ENCODE peak calls at places on chromosome 13, in six cellular contexts. One of them, this sample, is unnamed.

GRCh38 chr13:98019186-98019585 is 65.7 kb downstream of the IPO5 start:
- DNase-seq in IMR-90: no peak
- DNase-seq in mesenchymal stem cell: no peak
- DNase-seq in neuronal stem cell: no peak
- DNase-seq in trophoblast cell: no peak
- DNase-seq in H1: no peak
- DNase-seq in this sample: no peak

GRCh38 chr13:95129004-95129403 is 172.2 kb downstream of the ABCC4 start:
- DNase-seq in IMR-90: no peak
- DNase-seq in mesenchymal stem cell: no peak
- DNase-seq in neuronal stem cell: no peak
- DNase-seq in trophoblast cell: no peak
- DNase-seq in H1: no peak
- DNase-seq in this sample: no peak

GRCh38 chr13:78409172-78409571 is 194.2 kb downstream of the POU4F1 start:
- DNase-seq in IMR-90: no peak
- DNase-seq in mesenchymal stem cell: no peak
- DNase-seq in neuronal stem cell: no peak
- DNase-seq in trophoblast cell: no peak
- DNase-seq in H1: no peak
- DNase-seq in this sample: no peak

GRCh38 chr13:94706854-94707399 is 5.4 kb downstream of the SOX21 start:
- DNase-seq in IMR-90: no peak
- DNase-seq in mesenchymal stem cell: peak; percentile 15
- DNase-seq in neuronal stem cell: peak; percentile 97
- DNase-seq in trophoblast cell: no peak
- DNase-seq in H1: no peak
- DNase-seq in this sample: no peak

GRCh38 chr13:35512271-35512920 is 35.9 kb upstream of the MAB21L1 start:
- DNase-seq in IMR-90: peak; percentile 90
- DNase-seq in mesenchymal stem cell: peak; percentile 9
- DNase-seq in neuronal stem cell: no peak
- DNase-seq in trophoblast cell: no peak
- DNase-seq in H1: no peak
- DNase-seq in this sample: no peak

GRCh38 chr13:103525530-103525929 is 459.3 kb upstream of the SLC10A2 start:
- DNase-seq in IMR-90: no peak
- DNase-seq in mesenchymal stem cell: no peak
- DNase-seq in neuronal stem cell: no peak
- DNase-seq in trophoblast cell: no peak
- DNase-seq in H1: no peak
- DNase-seq in this sample: no peak

GRCh38 chr13:68056816-68057710 is 826.9 kb upstream of the PCDH9 start:
- DNase-seq in IMR-90: peak; percentile 1
- DNase-seq in mesenchymal stem cell: peak; percentile 77
- DNase-seq in neuronal stem cell: no peak
- DNase-seq in trophoblast cell: no peak
- DNase-seq in H1: no peak
- DNase-seq in this sample: no peak

GRCh38 chr13:113918580-113918979 is 54.7 kb upstream of the GAS6 start:
- DNase-seq in IMR-90: no peak
- DNase-seq in mesenchymal stem cell: no peak
- DNase-seq in neuronal stem cell: no peak
- DNase-seq in trophoblast cell: no peak
- DNase-seq in H1: peak; percentile 30
- DNase-seq in this sample: peak; percentile 20

GRCh38 chr13:26061947-26062346 is 10.1 kb upstream of the SHISA2 start:
- DNase-seq in IMR-90: peak; percentile 61
- DNase-seq in mesenchymal stem cell: peak; percentile 92
- DNase-seq in neuronal stem cell: no peak
- DNase-seq in trophoblast cell: no peak
- DNase-seq in H1: no peak
- DNase-seq in this sample: no peak

GRCh38 chr13:49560270-49561063 is 24.9 kb downstream of the RCBTB1 start:
- DNase-seq in IMR-90: peak; percentile 79
- DNase-seq in mesenchymal stem cell: peak; percentile 67
- DNase-seq in neuronal stem cell: no peak
- DNase-seq in trophoblast cell: peak; percentile 66
- DNase-seq in H1: no peak
- DNase-seq in this sample: no peak

GRCh38 chr13:19810151-19810550 is 27.4 kb upstream of the PSPC1 start:
- DNase-seq in IMR-90: no peak
- DNase-seq in mesenchymal stem cell: no peak
- DNase-seq in neuronal stem cell: no peak
- DNase-seq in trophoblast cell: peak; percentile 91
- DNase-seq in H1: no peak
- DNase-seq in this sample: no peak

GRCh38 chr13:28047784-28048388 is 52.5 kb downstream of the FLT3 start:
- DNase-seq in IMR-90: peak; percentile 79
- DNase-seq in mesenchymal stem cell: peak; percentile 53
- DNase-seq in neuronal stem cell: no peak
- DNase-seq in trophoblast cell: no peak
- DNase-seq in H1: no peak
- DNase-seq in this sample: no peak

GRCh38 chr13:50080158-50080855 is 65.1 kb downstream of the KCNRG start:
- DNase-seq in IMR-90: peak; percentile 52
- DNase-seq in mesenchymal stem cell: peak; percentile 77
- DNase-seq in neuronal stem cell: peak; percentile 11
- DNase-seq in trophoblast cell: no peak
- DNase-seq in H1: no peak
- DNase-seq in this sample: no peak

GRCh38 chr13:111209613-111210012 is 94.5 kb downstream of the ARHGEF7 start:
- DNase-seq in IMR-90: no peak
- DNase-seq in mesenchymal stem cell: no peak
- DNase-seq in neuronal stem cell: no peak
- DNase-seq in trophoblast cell: no peak
- DNase-seq in H1: no peak
- DNase-seq in this sample: no peak

GRCh38 chr13:41465215-41465907 is 8.0 kb downstream of the RGCC start:
- DNase-seq in IMR-90: peak; percentile 94
- DNase-seq in mesenchymal stem cell: peak; percentile 63
- DNase-seq in neuronal stem cell: no peak
- DNase-seq in trophoblast cell: peak; percentile 37
- DNase-seq in H1: no peak
- DNase-seq in this sample: no peak

GRCh38 chr13:43414111-43414510 is 372.7 kb downstream of the ENOX1 start:
- DNase-seq in IMR-90: no peak
- DNase-seq in mesenchymal stem cell: no peak
- DNase-seq in neuronal stem cell: no peak
- DNase-seq in trophoblast cell: no peak
- DNase-seq in H1: no peak
- DNase-seq in this sample: no peak

GRCh38 chr13:18235172-18235571 is 946.5 kb downstream of the TUBA3C start:
- DNase-seq in IMR-90: no peak
- DNase-seq in mesenchymal stem cell: no peak
- DNase-seq in neuronal stem cell: no peak
- DNase-seq in trophoblast cell: no peak
- DNase-seq in H1: no peak
- DNase-seq in this sample: no peak

GRCh38 chr13:68897331-68897730 is 1210.3 kb upstream of the ATXN8OS start:
- DNase-seq in IMR-90: no peak
- DNase-seq in mesenchymal stem cell: no peak
- DNase-seq in neuronal stem cell: no peak
- DNase-seq in trophoblast cell: no peak
- DNase-seq in H1: no peak
- DNase-seq in this sample: no peak

GRCh38 chr13:39341238-39341637 is 261.8 kb downstream of the LHFPL6 start:
- DNase-seq in IMR-90: no peak
- DNase-seq in mesenchymal stem cell: no peak
- DNase-seq in neuronal stem cell: no peak
- DNase-seq in trophoblast cell: no peak
- DNase-seq in H1: no peak
- DNase-seq in this sample: no peak

GRCh38 chr13:43880930-43881329 is 1.2 kb downstream of the LACC1 start:
- DNase-seq in IMR-90: no peak
- DNase-seq in mesenchymal stem cell: no peak
- DNase-seq in neuronal stem cell: no peak
- DNase-seq in trophoblast cell: no peak
- DNase-seq in H1: no peak
- DNase-seq in this sample: no peak

GRCh38 chr13:105925496-105925895 is 610.0 kb downstream of the EFNB2 start:
- DNase-seq in IMR-90: peak; percentile 83
- DNase-seq in mesenchymal stem cell: peak; percentile 67
- DNase-seq in neuronal stem cell: no peak
- DNase-seq in trophoblast cell: no peak
- DNase-seq in H1: no peak
- DNase-seq in this sample: no peak

GRCh38 chr13:110156186-110157065 is 150.5 kb downstream of the COL4A1 start:
- DNase-seq in IMR-90: peak; percentile 24
- DNase-seq in mesenchymal stem cell: peak; percentile 43
- DNase-seq in neuronal stem cell: no peak
- DNase-seq in trophoblast cell: no peak
- DNase-seq in H1: no peak
- DNase-seq in this sample: no peak

GRCh38 chr13:94658926-94659649 is 53.3 kb downstream of the SOX21 start:
- DNase-seq in IMR-90: no peak
- DNase-seq in mesenchymal stem cell: peak; percentile 25
- DNase-seq in neuronal stem cell: no peak
- DNase-seq in trophoblast cell: no peak
- DNase-seq in H1: no peak
- DNase-seq in this sample: no peak

GRCh38 chr13:64234255-64234654 is 2818.6 kb upstream of the PCDH20 start:
- DNase-seq in IMR-90: peak; percentile 65
- DNase-seq in mesenchymal stem cell: peak; percentile 54
- DNase-seq in neuronal stem cell: no peak
- DNase-seq in trophoblast cell: no peak
- DNase-seq in H1: no peak
- DNase-seq in this sample: no peak

GRCh38 chr13:73173160-73173905 is 114.5 kb downstream of the KLF5 start:
- DNase-seq in IMR-90: no peak
- DNase-seq in mesenchymal stem cell: no peak
- DNase-seq in neuronal stem cell: no peak
- DNase-seq in trophoblast cell: peak; percentile 43
- DNase-seq in H1: no peak
- DNase-seq in this sample: no peak

GRCh38 chr13:60431108-60431700 is 34.2 kb downstream of the TDRD3 start:
- DNase-seq in IMR-90: peak; percentile 72
- DNase-seq in mesenchymal stem cell: peak; percentile 67
- DNase-seq in neuronal stem cell: peak; percentile 41
- DNase-seq in trophoblast cell: peak; percentile 0
- DNase-seq in H1: no peak
- DNase-seq in this sample: no peak

GRCh38 chr13:53064721-53065120 is 36.1 kb downstream of the OLFM4 start:
- DNase-seq in IMR-90: no peak
- DNase-seq in mesenchymal stem cell: no peak
- DNase-seq in neuronal stem cell: no peak
- DNase-seq in trophoblast cell: no peak
- DNase-seq in H1: no peak
- DNase-seq in this sample: no peak

GRCh38 chr13:46796515-46797467 is at the start of gene ESD:
- DNase-seq in IMR-90: peak; percentile 87
- DNase-seq in mesenchymal stem cell: peak; percentile 89
- DNase-seq in neuronal stem cell: peak; percentile 73
- DNase-seq in trophoblast cell: peak; percentile 81
- DNase-seq in H1: peak; percentile 92
- DNase-seq in this sample: peak; percentile 93
- H3K23ac ChIP-seq in IMR-90: peak within 1 kb of the TSS; percentile 95
- H3K23ac ChIP-seq in mesenchymal stem cell: no peak within 1 kb of the TSS
- H3K23ac ChIP-seq in neuronal stem cell: peak within 1 kb of the TSS; percentile 98
- H3K23ac ChIP-seq in trophoblast cell: no peak within 1 kb of the TSS
- H3K23ac ChIP-seq in H1: no peak within 1 kb of the TSS
- H3K23ac ChIP-seq in this sample: no peak within 1 kb of the TSS

GRCh38 chr13:93220073-93220472 is 6.5 kb upstream of the GPC6 start:
- DNase-seq in IMR-90: no peak
- DNase-seq in mesenchymal stem cell: no peak
- DNase-seq in neuronal stem cell: no peak
- DNase-seq in trophoblast cell: no peak
- DNase-seq in H1: no peak
- DNase-seq in this sample: no peak

GRCh38 chr13:93218583-93218982 is 8.0 kb upstream of the GPC6 start:
- DNase-seq in IMR-90: peak; percentile 5
- DNase-seq in mesenchymal stem cell: no peak
- DNase-seq in neuronal stem cell: no peak
- DNase-seq in trophoblast cell: no peak
- DNase-seq in H1: no peak
- DNase-seq in this sample: no peak

GRCh38 chr13:93216122-93216521 is 10.5 kb upstream of the GPC6 start:
- DNase-seq in IMR-90: no peak
- DNase-seq in mesenchymal stem cell: no peak
- DNase-seq in neuronal stem cell: no peak
- DNase-seq in trophoblast cell: no peak
- DNase-seq in H1: no peak
- DNase-seq in this sample: peak; percentile 88

GRCh38 chr13:93217701-93218100 is 8.9 kb upstream of the GPC6 start:
- DNase-seq in IMR-90: no peak
- DNase-seq in mesenchymal stem cell: no peak
- DNase-seq in neuronal stem cell: no peak
- DNase-seq in trophoblast cell: no peak
- DNase-seq in H1: no peak
- DNase-seq in this sample: no peak
- H2BK5ac ChIP-seq in IMR-90: no peak overlapping the region
- H2BK5ac ChIP-seq in mesenchymal stem cell: no peak overlapping the region
- H2BK5ac ChIP-seq in neuronal stem cell: no peak overlapping the region
- H2BK5ac ChIP-seq in trophoblast cell: no peak overlapping the region
- H2BK5ac ChIP-seq in H1: no peak overlapping the region
- H2BK5ac ChIP-seq in this sample: no peak overlapping the region

DNA sequence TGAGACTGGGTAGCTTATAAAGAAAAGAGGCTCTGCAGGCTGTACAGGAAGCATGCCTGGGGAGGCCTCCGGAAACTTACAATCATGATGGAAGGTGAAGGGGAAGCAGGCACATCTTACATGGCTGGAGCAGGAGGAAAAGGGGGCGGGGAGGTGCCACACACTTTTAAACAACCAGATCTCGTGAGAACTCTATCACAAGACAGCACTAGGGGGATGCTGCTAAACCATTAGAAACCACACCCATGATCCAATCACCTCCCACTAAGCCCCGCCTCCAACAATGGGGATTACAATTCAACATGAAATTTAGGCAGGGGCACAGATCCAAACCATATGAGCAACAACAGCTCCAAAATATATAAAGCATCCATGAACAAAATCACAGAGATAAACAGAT is 46.5 kb upstream of the GTF2F2 start:
- DNase-seq in IMR-90: no peak
- DNase-seq in mesenchymal stem cell: no peak
- DNase-seq in neuronal stem cell: no peak
- DNase-seq in trophoblast cell: no peak
- DNase-seq in H1: peak; percentile 49
- DNase-seq in this sample: peak; percentile 63
- H4K91ac ChIP-seq in IMR-90: no peak overlapping the region
- H4K91ac ChIP-seq in mesenchymal stem cell: no peak overlapping the region
- H4K91ac ChIP-seq in neuronal stem cell: no peak overlapping the region
- H4K91ac ChIP-seq in trophoblast cell: no peak overlapping the region
- H4K91ac ChIP-seq in H1: no peak overlapping the region
- H4K91ac ChIP-seq in this sample: no peak overlapping the region

DNA sequence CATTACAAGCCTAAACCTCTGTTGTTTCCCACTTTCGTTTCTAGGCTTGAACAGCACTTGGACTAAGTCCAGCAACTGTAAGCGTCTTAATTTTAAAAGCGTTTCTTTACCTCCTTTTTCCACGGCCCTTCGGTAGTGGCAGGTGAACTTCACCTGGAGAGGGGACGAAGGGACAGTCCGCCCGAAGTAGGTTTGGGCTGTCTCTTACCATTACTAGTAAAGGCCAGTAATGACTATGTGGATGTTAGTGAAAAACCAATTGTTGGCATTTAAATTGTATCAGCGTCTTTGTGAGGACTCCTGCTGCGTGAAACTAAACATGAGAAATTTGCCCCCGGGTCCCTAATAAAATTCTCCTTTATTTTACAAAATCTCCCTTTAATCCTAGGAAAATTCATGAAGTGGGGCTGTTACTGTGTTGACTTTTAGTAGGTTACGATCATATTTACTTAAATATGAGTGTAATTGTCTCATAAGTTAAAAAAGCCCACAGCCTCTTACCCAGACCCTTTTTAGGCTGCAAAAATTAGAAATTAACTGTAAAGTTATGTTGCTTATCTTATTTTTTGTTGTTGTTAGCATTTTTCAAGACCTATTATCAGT is 981 bp downstream of the ITM2B start:
- DNase-seq in IMR-90: peak; percentile 61
- DNase-seq in mesenchymal stem cell: peak; percentile 79
- DNase-seq in neuronal stem cell: no peak
- DNase-seq in trophoblast cell: peak; percentile 4
- DNase-seq in H1: no peak
- DNase-seq in this sample: no peak
- H3K23ac ChIP-seq in IMR-90: peak overlapping the region; percentile 82
- H3K23ac ChIP-seq in mesenchymal stem cell: no peak overlapping the region
- H3K23ac ChIP-seq in neuronal stem cell: no peak overlapping the region
- H3K23ac ChIP-seq in trophoblast cell: no peak overlapping the region
- H3K23ac ChIP-seq in H1: no peak overlapping the region
- H3K23ac ChIP-seq in this sample: peak overlapping the region; percentile 9